ENCODE peak calls at places on chromosome 19, in five cellular contexts. A is OCI-LY7, Y is H1, K is foreskin fibroblast, Q is nephron progenitor cell. W is an unnamed sample.
A peak's percentile ranks its signal among the peaks of the same experiment; 100 is the strongest.

GRCh38 chr19:29714953-29715694 is at the start of gene C19orf12:
- DNase-seq in Q (peak; percentile 81), A (peak; percentile 82), Y (no peak), K (peak; percentile 25), W (no peak)

GRCh38 chr19:51083783-51084182 is 1.1 kb upstream of the KLK14 start:
- DNase-seq in K (no peak), Y (no peak), A (no peak), Q (no peak), W (no peak)

GRCh38 chr19:40091205-40092129 is 724 bp upstream of the ZNF780A start:
- DNase-seq in Y (no peak), K (no peak), Q (no peak), A (peak; percentile 1), W (no peak)

GRCh38 chr19:38162094-38162493 is 61.9 kb downstream of the DPF1 start:
- DNase-seq in Q (no peak), Y (no peak), K (no peak), A (no peak), W (no peak)

GRCh38 chr19:16527971-16528521 is 14.2 kb downstream of the CHERP start:
- DNase-seq in Q (peak; percentile 24), K (no peak), A (peak; percentile 37), Y (no peak), W (no peak)

GRCh38 chr19:2982983-2983350 is 5.6 kb downstream of the TLE6 start:
- DNase-seq in Q (no peak), K (peak; percentile 77), Y (no peak), A (no peak), W (no peak)

GRCh38 chr19:40331052-40331451 is 17.1 kb downstream of the C19orf47 start:
- DNase-seq in Q (no peak), Y (no peak), A (no peak), K (no peak), W (no peak)

GRCh38 chr19:38370299-38370698 is 4.1 kb upstream of the PSMD8 start:
- DNase-seq in K (no peak), Y (no peak), Q (no peak), A (no peak), W (no peak)

GRCh38 chr19:8306235-8307054 is 1.7 kb downstream of the CD320 start:
- DNase-seq in Y (no peak), A (no peak), Q (no peak), K (no peak), W (no peak)

GRCh38 chr19:33245948-33246728 is 20.5 kb upstream of the SLC7A10 start:
- DNase-seq in A (no peak), Y (no peak), Q (no peak), K (no peak), W (no peak)

GRCh38 chr19:36003284-36003683 is 5.3 kb downstream of the SYNE4 start:
- DNase-seq in Y (no peak), Q (no peak), A (no peak), K (no peak), W (no peak)

GRCh38 chr19:48879025-48879572 is 6.9 kb downstream of the PPP1R15A start:
- DNase-seq in K (no peak), Q (no peak), Y (no peak), A (no peak), W (no peak)

GRCh38 chr19:51002542-51003311 is 1.3 kb upstream of the KLK8 start:
- DNase-seq in Y (peak; percentile 79), Q (peak; percentile 68), K (no peak), A (peak; percentile 25), W (no peak)

GRCh38 chr19:48329167-48329891 is 4.0 kb downstream of the EMP3 start:
- DNase-seq in Q (no peak), Y (no peak), A (peak; percentile 64), K (no peak), W (no peak)

GRCh38 chr19:17020823-17021222 is 5.8 kb downstream of the CPAMD8 start:
- DNase-seq in K (no peak), Q (no peak), Y (no peak), A (peak; percentile 43), W (no peak)

GRCh38 chr19:48715681-48716171 is 3.8 kb downstream of the MAMSTR start:
- DNase-seq in Q (no peak), A (no peak), Y (no peak), K (no peak), W (no peak)

GRCh38 chr19:40629346-40629745 is 28.2 kb downstream of the LTBP4 start:
- DNase-seq in K (no peak), Q (no peak), A (no peak), Y (no peak), W (no peak)

GRCh38 chr19:29404951-29405727 is 120.7 kb upstream of the VSTM2B start:
- DNase-seq in Q (peak; percentile 45), Y (peak; percentile 38), K (no peak), A (no peak), W (no peak)

GRCh38 chr19:31699421-31699820 is 350.2 kb upstream of the TSHZ3 start:
- DNase-seq in Q (no peak), Y (no peak), A (no peak), K (no peak), W (no peak)

GRCh38 chr19:4268816-4269430 is 10.1 kb upstream of the SHD start:
- DNase-seq in Y (no peak), A (no peak), Q (no peak), K (no peak), W (no peak)
- TF ChIP-seq CTCF in Y (no peak), A (no peak), Q (no peak), K (no peak), W (no peak)

GRCh38 chr19:42422576-42423461 is 4.4 kb downstream of the LIPE start:
- DNase-seq in Y (no peak), K (no peak), A (peak; percentile 88), Q (peak; percentile 72), W (no peak)

GRCh38 chr19:42423462-42424344 is 3.5 kb downstream of the LIPE start:
- DNase-seq in K (peak; percentile 95), Q (peak; percentile 92), Y (no peak), A (peak; percentile 97), W (peak; percentile 87)

GRCh38 chr19:42426643-42427042 is 545 bp downstream of the LIPE start:
- DNase-seq in Q (no peak), K (no peak), Y (no peak), A (no peak), W (no peak)

GRCh38 chr19:42424345-42424707 is 2.9 kb downstream of the LIPE start:
- DNase-seq in Q (no peak), Y (no peak), A (no peak), K (no peak), W (no peak)

GRCh38 chr19:42424712-42425131 is 2.5 kb downstream of the LIPE start:
- DNase-seq in A (no peak), Q (no peak), K (no peak), Y (no peak), W (no peak)
- TF ChIP-seq CTCF in A (peak; percentile 61), Q (peak; percentile 10), K (no peak), Y (peak; percentile 49), W (peak; percentile 14)

DNA sequence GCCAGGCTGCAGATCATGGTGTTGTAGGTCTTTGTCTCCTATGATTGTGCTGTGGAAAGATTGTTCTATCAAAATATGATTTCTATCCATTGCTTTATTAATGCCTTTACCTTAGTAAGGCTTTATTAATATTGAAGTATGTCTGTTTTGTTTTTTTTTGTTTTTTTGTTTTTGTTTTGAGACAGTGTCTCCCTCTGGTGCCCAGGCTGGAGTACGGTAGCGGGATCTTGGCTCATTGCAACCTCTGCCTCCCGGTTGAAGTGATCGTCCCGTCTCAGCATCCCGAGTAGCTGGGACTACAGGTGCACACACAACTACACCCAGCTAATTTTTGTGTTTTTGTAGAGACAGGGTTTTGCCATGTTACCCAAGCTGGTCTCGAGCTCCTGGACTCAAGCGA is 7.7 kb downstream of the IRGC start:
- DNase-seq in Y (no peak), Q (no peak), A (no peak), K (no peak), W (no peak)
- TF ChIP-seq CTCF in Y (peak; percentile 48), Q (no peak), A (peak; percentile 47), K (peak; percentile 22), W (no peak)

GRCh38 chr19:46407891-46408426 is 5.4 kb downstream of the CCDC8 start:
- DNase-seq in Y (no peak), A (no peak), Q (no peak), K (no peak), W (no peak)

GRCh38 chr19:46404039-46404883 is 9.1 kb downstream of the CCDC8 start:
- DNase-seq in A (peak; percentile 40), K (peak; percentile 55), Y (no peak), Q (peak; percentile 73), W (no peak)

GRCh38 chr19:46408611-46409039 is 4.7 kb downstream of the CCDC8 start:
- DNase-seq in K (peak; percentile 72), A (no peak), Q (peak; percentile 58), Y (no peak), W (no peak)

GRCh38 chr19:46402725-46403124 is 10.6 kb downstream of the CCDC8 start:
- DNase-seq in K (no peak), Q (no peak), A (no peak), Y (no peak), W (no peak)

GRCh38 chr19:46404884-46405658 is 8.3 kb downstream of the CCDC8 start:
- DNase-seq in K (peak; percentile 50), Q (peak; percentile 51), Y (no peak), A (peak; percentile 80), W (no peak)
- TF ChIP-seq CTCF in K (no peak), Q (peak; percentile 15), Y (peak; percentile 46), A (peak; percentile 61), W (peak; percentile 1)

DNA sequence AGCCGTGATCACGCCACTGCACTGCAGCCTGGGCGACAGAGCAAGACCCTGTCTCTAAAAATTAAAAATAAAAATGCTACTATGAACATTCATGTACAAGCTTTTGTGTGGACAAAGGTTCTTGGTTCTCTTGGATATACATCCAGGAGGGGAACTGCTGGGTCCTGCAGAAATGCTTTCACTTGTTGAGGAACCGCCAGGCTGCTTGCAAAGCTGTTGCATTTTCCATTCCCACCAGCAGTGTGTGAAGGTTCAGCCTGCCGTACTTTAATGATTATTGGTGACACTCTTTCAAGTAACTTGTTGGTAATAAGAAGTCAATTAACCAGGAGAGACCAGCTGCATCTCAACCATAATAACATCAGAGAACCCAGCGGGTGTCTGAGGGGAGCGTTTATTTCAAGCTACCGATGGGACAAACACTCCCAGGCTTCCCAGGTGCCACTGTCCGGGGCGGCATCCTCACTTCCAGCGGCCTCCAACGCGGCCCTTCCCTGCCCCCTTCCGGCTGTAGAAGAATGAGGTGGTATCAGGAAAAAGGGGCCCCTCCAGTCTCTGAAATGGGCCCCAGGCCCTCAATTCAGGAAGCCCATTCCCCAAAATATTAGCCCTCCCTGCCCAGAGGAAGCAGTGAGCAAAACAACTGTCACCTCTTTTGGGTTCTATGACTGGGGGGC is 15.2 kb upstream of the PPP1R12C start:
- DNase-seq in A (peak; percentile 45), K (no peak), Q (no peak), Y (no peak), W (no peak)
- TF ChIP-seq CTCF in A (peak; percentile 77), K (no peak), Q (no peak), Y (no peak), W (peak; percentile 22)